ENCODE peak calls at places on chromosome X, in five cellular contexts. One of them, this sample, is unnamed.

GRCh38 chrX:14064632-14065432 is 35.1 kb upstream of the GEMIN8 start:
- DNase-seq in T-helper 9 cell: no peak
- DNase-seq in epithelial cell of esophagus: peak
- DNase-seq in activated naive CD4-positive, alpha-beta T cell treated with anti-CD3 and anti-CD28 coated beads for 36 hours: no peak
- DNase-seq in activated CD4-positive, alpha-beta T cell treated with anti-CD3 and anti-CD28 coated beads, Interleukin-2, amount 50 U/mL, for 1 hour: no peak
- DNase-seq in this sample: no peak

GRCh38 chrX:95318882-95319281 is 1365.8 kb upstream of the DIAPH2 start:
- DNase-seq in T-helper 9 cell: no peak
- DNase-seq in epithelial cell of esophagus: peak
- DNase-seq in activated naive CD4-positive, alpha-beta T cell treated with anti-CD3 and anti-CD28 coated beads for 36 hours: no peak
- DNase-seq in activated CD4-positive, alpha-beta T cell treated with anti-CD3 and anti-CD28 coated beads, Interleukin-2, amount 50 U/mL, for 1 hour: no peak
- DNase-seq in this sample: no peak

GRCh38 chrX:19840899-19841648 is 46.3 kb downstream of the SH3KBP1 start:
- DNase-seq in T-helper 9 cell: no peak
- DNase-seq in epithelial cell of esophagus: no peak
- DNase-seq in activated naive CD4-positive, alpha-beta T cell treated with anti-CD3 and anti-CD28 coated beads for 36 hours: peak
- DNase-seq in activated CD4-positive, alpha-beta T cell treated with anti-CD3 and anti-CD28 coated beads, Interleukin-2, amount 50 U/mL, for 1 hour: peak
- DNase-seq in this sample: peak

GRCh38 chrX:106566362-106566761 is 45.4 kb upstream of the RADX start:
- DNase-seq in T-helper 9 cell: no peak
- DNase-seq in epithelial cell of esophagus: no peak
- DNase-seq in activated naive CD4-positive, alpha-beta T cell treated with anti-CD3 and anti-CD28 coated beads for 36 hours: no peak
- DNase-seq in activated CD4-positive, alpha-beta T cell treated with anti-CD3 and anti-CD28 coated beads, Interleukin-2, amount 50 U/mL, for 1 hour: no peak
- DNase-seq in this sample: no peak

GRCh38 chrX:120463241-120463640 is 5.9 kb downstream of the LAMP2 start:
- DNase-seq in T-helper 9 cell: no peak
- DNase-seq in epithelial cell of esophagus: peak
- DNase-seq in activated naive CD4-positive, alpha-beta T cell treated with anti-CD3 and anti-CD28 coated beads for 36 hours: no peak
- DNase-seq in activated CD4-positive, alpha-beta T cell treated with anti-CD3 and anti-CD28 coated beads, Interleukin-2, amount 50 U/mL, for 1 hour: no peak
- DNase-seq in this sample: no peak

GRCh38 chrX:20530319-20530979 is 263.7 kb upstream of the RPS6KA3 start:
- DNase-seq in T-helper 9 cell: peak
- DNase-seq in epithelial cell of esophagus: peak
- DNase-seq in activated naive CD4-positive, alpha-beta T cell treated with anti-CD3 and anti-CD28 coated beads for 36 hours: peak
- DNase-seq in activated CD4-positive, alpha-beta T cell treated with anti-CD3 and anti-CD28 coated beads, Interleukin-2, amount 50 U/mL, for 1 hour: peak
- DNase-seq in this sample: peak

GRCh38 chrX:151004085-151004484 is 20.9 kb downstream of the HMGB3 start:
- DNase-seq in T-helper 9 cell: no peak
- DNase-seq in epithelial cell of esophagus: no peak
- DNase-seq in activated naive CD4-positive, alpha-beta T cell treated with anti-CD3 and anti-CD28 coated beads for 36 hours: no peak
- DNase-seq in activated CD4-positive, alpha-beta T cell treated with anti-CD3 and anti-CD28 coated beads, Interleukin-2, amount 50 U/mL, for 1 hour: no peak
- DNase-seq in this sample: no peak

GRCh38 chrX:103215037-103215767 is at the start of gene BEX4:
- DNase-seq in T-helper 9 cell: peak
- DNase-seq in epithelial cell of esophagus: peak
- DNase-seq in activated naive CD4-positive, alpha-beta T cell treated with anti-CD3 and anti-CD28 coated beads for 36 hours: peak
- DNase-seq in activated CD4-positive, alpha-beta T cell treated with anti-CD3 and anti-CD28 coated beads, Interleukin-2, amount 50 U/mL, for 1 hour: peak
- DNase-seq in this sample: peak

GRCh38 chrX:75547137-75547536 is 24.3 kb upstream of the ZDHHC15 start:
- DNase-seq in T-helper 9 cell: no peak
- DNase-seq in epithelial cell of esophagus: no peak
- DNase-seq in activated naive CD4-positive, alpha-beta T cell treated with anti-CD3 and anti-CD28 coated beads for 36 hours: no peak
- DNase-seq in activated CD4-positive, alpha-beta T cell treated with anti-CD3 and anti-CD28 coated beads, Interleukin-2, amount 50 U/mL, for 1 hour: no peak
- DNase-seq in this sample: no peak

GRCh38 chrX:126376465-126376864 is 176.1 kb downstream of the DCAF12L1 start:
- DNase-seq in T-helper 9 cell: no peak
- DNase-seq in epithelial cell of esophagus: no peak
- DNase-seq in activated naive CD4-positive, alpha-beta T cell treated with anti-CD3 and anti-CD28 coated beads for 36 hours: no peak
- DNase-seq in activated CD4-positive, alpha-beta T cell treated with anti-CD3 and anti-CD28 coated beads, Interleukin-2, amount 50 U/mL, for 1 hour: no peak
- DNase-seq in this sample: no peak

GRCh38 chrX:96837808-96838207 is 45.9 kb upstream of the RPA4 start:
- DNase-seq in T-helper 9 cell: no peak
- DNase-seq in epithelial cell of esophagus: peak
- DNase-seq in activated naive CD4-positive, alpha-beta T cell treated with anti-CD3 and anti-CD28 coated beads for 36 hours: no peak
- DNase-seq in activated CD4-positive, alpha-beta T cell treated with anti-CD3 and anti-CD28 coated beads, Interleukin-2, amount 50 U/mL, for 1 hour: no peak
- DNase-seq in this sample: no peak

GRCh38 chrX:9501362-9501761 is 36.5 kb downstream of the TBL1X start:
- DNase-seq in T-helper 9 cell: no peak
- DNase-seq in epithelial cell of esophagus: no peak
- DNase-seq in activated naive CD4-positive, alpha-beta T cell treated with anti-CD3 and anti-CD28 coated beads for 36 hours: no peak
- DNase-seq in activated CD4-positive, alpha-beta T cell treated with anti-CD3 and anti-CD28 coated beads, Interleukin-2, amount 50 U/mL, for 1 hour: no peak
- DNase-seq in this sample: no peak

GRCh38 chrX:8987672-8988250 is 46.2 kb downstream of the FAM9B start:
- DNase-seq in T-helper 9 cell: peak
- DNase-seq in epithelial cell of esophagus: peak
- DNase-seq in activated naive CD4-positive, alpha-beta T cell treated with anti-CD3 and anti-CD28 coated beads for 36 hours: peak
- DNase-seq in activated CD4-positive, alpha-beta T cell treated with anti-CD3 and anti-CD28 coated beads, Interleukin-2, amount 50 U/mL, for 1 hour: peak
- DNase-seq in this sample: peak

GRCh38 chrX:132452911-132453550 is 35.8 kb downstream of the MBNL3 start:
- DNase-seq in T-helper 9 cell: no peak
- DNase-seq in epithelial cell of esophagus: no peak
- DNase-seq in activated naive CD4-positive, alpha-beta T cell treated with anti-CD3 and anti-CD28 coated beads for 36 hours: no peak
- DNase-seq in activated CD4-positive, alpha-beta T cell treated with anti-CD3 and anti-CD28 coated beads, Interleukin-2, amount 50 U/mL, for 1 hour: no peak
- DNase-seq in this sample: no peak

GRCh38 chrX:132488819-132489255 is at the start of gene MBNL3:
- DNase-seq in T-helper 9 cell: peak
- DNase-seq in epithelial cell of esophagus: peak
- DNase-seq in activated naive CD4-positive, alpha-beta T cell treated with anti-CD3 and anti-CD28 coated beads for 36 hours: peak
- DNase-seq in activated CD4-positive, alpha-beta T cell treated with anti-CD3 and anti-CD28 coated beads, Interleukin-2, amount 50 U/mL, for 1 hour: peak
- DNase-seq in this sample: peak

GRCh38 chrX:81900522-81900921 is 698.6 kb downstream of the SH3BGRL start:
- DNase-seq in T-helper 9 cell: no peak
- DNase-seq in epithelial cell of esophagus: no peak
- DNase-seq in activated naive CD4-positive, alpha-beta T cell treated with anti-CD3 and anti-CD28 coated beads for 36 hours: no peak
- DNase-seq in activated CD4-positive, alpha-beta T cell treated with anti-CD3 and anti-CD28 coated beads, Interleukin-2, amount 50 U/mL, for 1 hour: no peak
- DNase-seq in this sample: no peak

GRCh38 chrX:17706676-17707075 is 30.6 kb upstream of the SCML1 start:
- DNase-seq in T-helper 9 cell: no peak
- DNase-seq in epithelial cell of esophagus: peak
- DNase-seq in activated naive CD4-positive, alpha-beta T cell treated with anti-CD3 and anti-CD28 coated beads for 36 hours: no peak
- DNase-seq in activated CD4-positive, alpha-beta T cell treated with anti-CD3 and anti-CD28 coated beads, Interleukin-2, amount 50 U/mL, for 1 hour: no peak
- DNase-seq in this sample: no peak

GRCh38 chrX:121109986-121110385 is 62.6 kb downstream of the GLUD2 start:
- DNase-seq in T-helper 9 cell: no peak
- DNase-seq in epithelial cell of esophagus: no peak
- DNase-seq in activated naive CD4-positive, alpha-beta T cell treated with anti-CD3 and anti-CD28 coated beads for 36 hours: no peak
- DNase-seq in activated CD4-positive, alpha-beta T cell treated with anti-CD3 and anti-CD28 coated beads, Interleukin-2, amount 50 U/mL, for 1 hour: no peak
- DNase-seq in this sample: no peak

GRCh38 chrX:144896323-144896722 is 351.0 kb upstream of the SPANXN1 start:
- DNase-seq in T-helper 9 cell: no peak
- DNase-seq in epithelial cell of esophagus: peak
- DNase-seq in activated naive CD4-positive, alpha-beta T cell treated with anti-CD3 and anti-CD28 coated beads for 36 hours: no peak
- DNase-seq in activated CD4-positive, alpha-beta T cell treated with anti-CD3 and anti-CD28 coated beads, Interleukin-2, amount 50 U/mL, for 1 hour: no peak
- DNase-seq in this sample: no peak

GRCh38 chrX:41350150-41350975 is 16.4 kb downstream of the DDX3X start:
- DNase-seq in T-helper 9 cell: no peak
- DNase-seq in epithelial cell of esophagus: no peak
- DNase-seq in activated naive CD4-positive, alpha-beta T cell treated with anti-CD3 and anti-CD28 coated beads for 36 hours: no peak
- DNase-seq in activated CD4-positive, alpha-beta T cell treated with anti-CD3 and anti-CD28 coated beads, Interleukin-2, amount 50 U/mL, for 1 hour: no peak
- DNase-seq in this sample: no peak

GRCh38 chrX:38974542-38974941 is 173.3 kb downstream of the MID1IP1 start:
- DNase-seq in T-helper 9 cell: no peak
- DNase-seq in epithelial cell of esophagus: no peak
- DNase-seq in activated naive CD4-positive, alpha-beta T cell treated with anti-CD3 and anti-CD28 coated beads for 36 hours: no peak
- DNase-seq in activated CD4-positive, alpha-beta T cell treated with anti-CD3 and anti-CD28 coated beads, Interleukin-2, amount 50 U/mL, for 1 hour: no peak
- DNase-seq in this sample: no peak

GRCh38 chrX:106891762-106892161 is 11.4 kb downstream of the RIPPLY1 start:
- DNase-seq in T-helper 9 cell: no peak
- DNase-seq in epithelial cell of esophagus: peak
- DNase-seq in activated naive CD4-positive, alpha-beta T cell treated with anti-CD3 and anti-CD28 coated beads for 36 hours: no peak
- DNase-seq in activated CD4-positive, alpha-beta T cell treated with anti-CD3 and anti-CD28 coated beads, Interleukin-2, amount 50 U/mL, for 1 hour: no peak
- DNase-seq in this sample: no peak

GRCh38 chrX:45714864-45715263 is 514.2 kb upstream of the DIPK2B start:
- DNase-seq in T-helper 9 cell: no peak
- DNase-seq in epithelial cell of esophagus: peak
- DNase-seq in activated naive CD4-positive, alpha-beta T cell treated with anti-CD3 and anti-CD28 coated beads for 36 hours: peak
- DNase-seq in activated CD4-positive, alpha-beta T cell treated with anti-CD3 and anti-CD28 coated beads, Interleukin-2, amount 50 U/mL, for 1 hour: no peak
- DNase-seq in this sample: no peak

GRCh38 chrX:150848914-150849365 is 49.5 kb downstream of the CD99L2 start:
- DNase-seq in T-helper 9 cell: no peak
- DNase-seq in epithelial cell of esophagus: peak
- DNase-seq in activated naive CD4-positive, alpha-beta T cell treated with anti-CD3 and anti-CD28 coated beads for 36 hours: peak
- DNase-seq in activated CD4-positive, alpha-beta T cell treated with anti-CD3 and anti-CD28 coated beads, Interleukin-2, amount 50 U/mL, for 1 hour: no peak
- DNase-seq in this sample: no peak

GRCh38 chrX:18828832-18829404 is 121.5 kb downstream of the PPEF1 start:
- DNase-seq in T-helper 9 cell: no peak
- DNase-seq in epithelial cell of esophagus: peak
- DNase-seq in activated naive CD4-positive, alpha-beta T cell treated with anti-CD3 and anti-CD28 coated beads for 36 hours: peak
- DNase-seq in activated CD4-positive, alpha-beta T cell treated with anti-CD3 and anti-CD28 coated beads, Interleukin-2, amount 50 U/mL, for 1 hour: no peak
- DNase-seq in this sample: no peak

GRCh38 chrX:112734250-112734649 is 54.5 kb upstream of the LHFPL1 start:
- DNase-seq in T-helper 9 cell: no peak
- DNase-seq in epithelial cell of esophagus: no peak
- DNase-seq in activated naive CD4-positive, alpha-beta T cell treated with anti-CD3 and anti-CD28 coated beads for 36 hours: peak
- DNase-seq in activated CD4-positive, alpha-beta T cell treated with anti-CD3 and anti-CD28 coated beads, Interleukin-2, amount 50 U/mL, for 1 hour: no peak
- DNase-seq in this sample: no peak

GRCh38 chrX:21883258-21883657 is 27.5 kb downstream of the YY2 start:
- DNase-seq in T-helper 9 cell: no peak
- DNase-seq in epithelial cell of esophagus: no peak
- DNase-seq in activated naive CD4-positive, alpha-beta T cell treated with anti-CD3 and anti-CD28 coated beads for 36 hours: no peak
- DNase-seq in activated CD4-positive, alpha-beta T cell treated with anti-CD3 and anti-CD28 coated beads, Interleukin-2, amount 50 U/mL, for 1 hour: no peak
- DNase-seq in this sample: no peak

GRCh38 chrX:136742721-136743379 is 37.9 kb downstream of the ARHGEF6 start:
- DNase-seq in T-helper 9 cell: no peak
- DNase-seq in epithelial cell of esophagus: no peak
- DNase-seq in activated naive CD4-positive, alpha-beta T cell treated with anti-CD3 and anti-CD28 coated beads for 36 hours: no peak
- DNase-seq in activated CD4-positive, alpha-beta T cell treated with anti-CD3 and anti-CD28 coated beads, Interleukin-2, amount 50 U/mL, for 1 hour: no peak
- DNase-seq in this sample: no peak

GRCh38 chrX:18973527-18974192 is 10.3 kb downstream of the PHKA2 start:
- DNase-seq in T-helper 9 cell: no peak
- DNase-seq in epithelial cell of esophagus: no peak
- DNase-seq in activated naive CD4-positive, alpha-beta T cell treated with anti-CD3 and anti-CD28 coated beads for 36 hours: no peak
- DNase-seq in activated CD4-positive, alpha-beta T cell treated with anti-CD3 and anti-CD28 coated beads, Interleukin-2, amount 50 U/mL, for 1 hour: no peak
- DNase-seq in this sample: no peak